ENCODE peak calls at places on chromosome 16, in seven cellular contexts. K is Caki2; U is activated naive CD8-positive, alpha-beta T cell treated with anti-CD3 and anti-CD28 coated beads, Interleukin-2, amount 50 U/mL, for 24 hours; M is SW480; N is mucosa of descending colon; Z is cardiac fibroblast; S is Right ventricle myocardium superior. R is an unnamed sample.

GRCh38 chr16:87828071-87828971 is 41.0 kb downstream of the SLC7A5 start:
- DNase-seq in K (no peak), U (peak), M (no peak), N (no peak), Z (no peak), S (no peak), R (no peak)

GRCh38 chr16:85554114-85554790 is 58.9 kb upstream of the GSE1 start:
- DNase-seq in K (peak), U (peak), M (peak), N (peak), Z (peak), S (peak), R (peak)

GRCh38 chr16:87233928-87234327 is 83.3 kb downstream of the C16orf95 start:
- DNase-seq in K (no peak), U (no peak), M (no peak), N (no peak), Z (peak), S (no peak), R (no peak)

GRCh38 chr16:4309833-4310266 is 6.0 kb upstream of the GLIS2 start:
- DNase-seq in K (peak), U (peak), M (peak), N (peak), Z (no peak), S (peak), R (peak)

GRCh38 chr16:1780677-1781072 is 1.7 kb downstream of the SPSB3 start:
- DNase-seq in K (no peak), U (no peak), M (no peak), N (peak), Z (no peak), S (no peak), R (no peak)

GRCh38 chr16:82660966-82661365 is 34.2 kb downstream of the CDH13 start:
- DNase-seq in K (no peak), U (no peak), M (no peak), N (no peak), Z (no peak), S (no peak), R (no peak)

GRCh38 chr16:83353241-83353640 is 454.5 kb upstream of the HSBP1 start:
- DNase-seq in K (no peak), U (no peak), M (no peak), N (no peak), Z (no peak), S (no peak), R (no peak)

GRCh38 chr16:77408607-77409006 is 26.2 kb downstream of the ADAMTS18 start:
- DNase-seq in K (no peak), U (no peak), M (no peak), N (no peak), Z (no peak), S (no peak), R (peak)

GRCh38 chr16:62213763-62214162 is 177.5 kb upstream of the CDH8 start:
- DNase-seq in K (no peak), U (no peak), M (no peak), N (no peak), Z (no peak), S (no peak), R (no peak)

GRCh38 chr16:85988723-85989313 is 89.9 kb downstream of the IRF8 start:
- DNase-seq in K (no peak), U (peak), M (no peak), N (no peak), Z (no peak), S (no peak), R (peak)

GRCh38 chr16:48829361-48829760 is 219.4 kb upstream of the N4BP1 start:
- DNase-seq in K (no peak), U (no peak), M (no peak), N (no peak), Z (no peak), S (no peak), R (no peak)

GRCh38 chr16:84199861-84200260 is 8.9 kb downstream of the ADAD2 start:
- DNase-seq in K (no peak), U (no peak), M (no peak), N (no peak), Z (no peak), S (peak), R (no peak)

GRCh38 chr16:67248401-67249177 is at the start of gene SLC9A5:
- DNase-seq in K (no peak), U (peak), M (no peak), N (peak), Z (no peak), S (peak), R (no peak)

GRCh38 chr16:78206623-78207223 is 107.3 kb downstream of the WWOX start:
- DNase-seq in K (no peak), U (no peak), M (no peak), N (no peak), Z (no peak), S (no peak), R (no peak)

GRCh38 chr16:35399133-35399532 is 1939.7 kb downstream of the TP53TG3F start:
- DNase-seq in K (no peak), U (no peak), M (no peak), N (no peak), Z (no peak), S (no peak), R (no peak)

R was measured in MM.1S.